ENCODE peak calls at places on chromosomes 11 and 22, in five cellular contexts. One of them, this sample, is unnamed.

GRCh38 chr11:1196516-1197391 is 26.1 kb upstream of the MUC5B start:
- DNase-seq in GM12878: no peak
- DNase-seq in SK-N-SH: peak
- DNase-seq in K562: peak
- DNase-seq in H1: no peak
- DNase-seq in this sample: no peak

GRCh38 chr11:6437993-6438392 is 2.8 kb downstream of the HPX start:
- DNase-seq in K562: no peak
- DNase-seq in H1: no peak
- DNase-seq in SK-N-SH: no peak
- DNase-seq in GM12878: no peak
- DNase-seq in this sample: no peak

GRCh38 chr22:31603574-31603973 is 58.4 kb downstream of the PISD start:
- DNase-seq in SK-N-SH: no peak
- DNase-seq in GM12878: no peak
- DNase-seq in H1: no peak
- DNase-seq in K562: no peak
- DNase-seq in this sample: no peak

GRCh38 chr11:110349109-110349996 is 52.9 kb upstream of the RDX start:
- DNase-seq in GM12878: peak
- DNase-seq in H1: no peak
- DNase-seq in SK-N-SH: no peak
- DNase-seq in K562: no peak
- DNase-seq in this sample: peak

GRCh38 chr11:37630866-37631265 is 1032.8 kb upstream of the RAG2 start:
- DNase-seq in GM12878: no peak
- DNase-seq in K562: no peak
- DNase-seq in H1: no peak
- DNase-seq in SK-N-SH: no peak
- DNase-seq in this sample: no peak

GRCh38 chr11:43282607-43283440 is 29.0 kb upstream of the API5 start:
- DNase-seq in GM12878: no peak
- DNase-seq in SK-N-SH: peak
- DNase-seq in H1: peak
- DNase-seq in K562: peak
- DNase-seq in this sample: peak

GRCh38 chr11:10164621-10165020 is 129.4 kb downstream of the SBF2 start:
- DNase-seq in H1: no peak
- DNase-seq in GM12878: no peak
- DNase-seq in K562: no peak
- DNase-seq in SK-N-SH: no peak
- DNase-seq in this sample: no peak

GRCh38 chr11:68042219-68043028 is 3.6 kb downstream of the TCIRG1 start:
- DNase-seq in GM12878: no peak
- DNase-seq in H1: no peak
- DNase-seq in K562: no peak
- DNase-seq in SK-N-SH: peak
- DNase-seq in this sample: no peak

GRCh38 chr11:76721755-76722677 is 51.5 kb upstream of the LRRC32 start:
- DNase-seq in SK-N-SH: peak
- DNase-seq in K562: peak
- DNase-seq in GM12878: no peak
- DNase-seq in H1: peak
- DNase-seq in this sample: peak

GRCh38 chr22:50701076-50701419 is 28.4 kb downstream of the SHANK3 start:
- DNase-seq in GM12878: no peak
- DNase-seq in K562: no peak
- DNase-seq in H1: no peak
- DNase-seq in SK-N-SH: no peak
- DNase-seq in this sample: no peak

GRCh38 chr11:17651681-17652080 is 67.7 kb upstream of the MYOD1 start:
- DNase-seq in K562: no peak
- DNase-seq in SK-N-SH: no peak
- DNase-seq in H1: no peak
- DNase-seq in GM12878: no peak
- DNase-seq in this sample: no peak

GRCh38 chr11:77195071-77195705 is 67.1 kb downstream of the MYO7A start:
- DNase-seq in SK-N-SH: no peak
- DNase-seq in GM12878: no peak
- DNase-seq in H1: no peak
- DNase-seq in K562: no peak
- DNase-seq in this sample: no peak

GRCh38 chr11:111603633-111604130 is 1.4 kb downstream of the SIK2 start:
- DNase-seq in SK-N-SH: no peak
- DNase-seq in K562: no peak
- DNase-seq in GM12878: no peak
- DNase-seq in H1: no peak
- DNase-seq in this sample: no peak

GRCh38 chr22:44151661-44152060 is 29.1 kb upstream of the PARVG start:
- DNase-seq in GM12878: no peak
- DNase-seq in SK-N-SH: no peak
- DNase-seq in K562: no peak
- DNase-seq in H1: no peak
- DNase-seq in this sample: no peak

GRCh38 chr22:18057568-18058209 is 20.1 kb upstream of the PEX26 start:
- DNase-seq in K562: no peak
- DNase-seq in H1: no peak
- DNase-seq in SK-N-SH: no peak
- DNase-seq in GM12878: peak
- DNase-seq in this sample: no peak

GRCh38 chr11:17642370-17642769 is 77.0 kb upstream of the MYOD1 start:
- DNase-seq in H1: no peak
- DNase-seq in K562: no peak
- DNase-seq in SK-N-SH: peak
- DNase-seq in GM12878: no peak
- DNase-seq in this sample: no peak

GRCh38 chr11:393219-394033 is 583 bp upstream of the PKP3 start:
- DNase-seq in K562: peak
- DNase-seq in GM12878: no peak
- DNase-seq in H1: no peak
- DNase-seq in SK-N-SH: no peak
- DNase-seq in this sample: no peak

GRCh38 chr11:119370486-119371046 is 10.9 kb downstream of the USP2 start:
- DNase-seq in GM12878: no peak
- DNase-seq in SK-N-SH: no peak
- DNase-seq in K562: no peak
- DNase-seq in H1: no peak
- DNase-seq in this sample: no peak

GRCh38 chr11:75240381-75241035 is at the start of gene TPBGL:
- DNase-seq in SK-N-SH: peak
- DNase-seq in K562: peak
- DNase-seq in H1: peak
- DNase-seq in GM12878: no peak
- DNase-seq in this sample: no peak

GRCh38 chr22:22380098-22381030 is 128.2 kb downstream of the ZNF280B start:
- DNase-seq in SK-N-SH: peak
- DNase-seq in GM12878: no peak
- DNase-seq in H1: peak
- DNase-seq in K562: peak
- DNase-seq in this sample: peak
- TF ChIP-seq TAF1 in SK-N-SH: no peak
- TF ChIP-seq TAF1 in GM12878: no peak
- TF ChIP-seq TAF1 in H1: no peak
- TF ChIP-seq TAF1 in K562: no peak
- TF ChIP-seq TAF1 in this sample: no peak

DNA sequence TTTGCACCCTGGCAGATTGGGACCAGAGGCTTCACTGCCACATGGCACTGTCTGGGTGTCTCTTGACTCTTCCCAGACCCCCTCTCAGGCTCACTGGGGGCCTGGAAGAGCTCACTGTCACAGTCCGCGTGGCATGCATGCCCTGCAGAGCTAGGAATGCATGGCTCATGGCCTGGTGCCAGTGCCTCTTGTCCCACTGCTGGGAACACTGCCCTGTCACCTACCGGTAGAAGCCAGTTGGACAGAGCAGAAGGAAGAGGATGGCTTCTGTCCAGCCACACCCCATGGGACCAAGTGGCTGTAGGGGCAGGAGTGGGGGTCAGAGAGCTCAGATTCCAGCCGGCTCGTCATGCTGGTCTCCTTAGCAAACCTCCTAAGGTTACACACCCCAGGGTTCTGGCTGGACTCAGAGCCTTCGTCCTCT is 29.7 kb downstream of the MB start:
- DNase-seq in GM12878: no peak
- DNase-seq in H1: no peak
- DNase-seq in SK-N-SH: peak
- DNase-seq in K562: no peak
- DNase-seq in this sample: no peak
- TF ChIP-seq POLR2AphosphoS5 in GM12878: no peak
- TF ChIP-seq POLR2AphosphoS5 in H1: no peak
- TF ChIP-seq POLR2AphosphoS5 in SK-N-SH: no peak
- TF ChIP-seq POLR2AphosphoS5 in K562: no peak
- TF ChIP-seq POLR2AphosphoS5 in this sample: no peak

GRCh38 chr11:128897841-128898240 is 6.7 kb downstream of the KCNJ5 start:
- DNase-seq in K562: no peak
- DNase-seq in SK-N-SH: no peak
- DNase-seq in GM12878: no peak
- DNase-seq in H1: no peak
- DNase-seq in this sample: no peak

GRCh38 chr11:128896356-128896755 is 5.2 kb downstream of the KCNJ5 start:
- DNase-seq in H1: no peak
- DNase-seq in K562: no peak
- DNase-seq in SK-N-SH: no peak
- DNase-seq in GM12878: no peak
- DNase-seq in this sample: no peak

GRCh38 chr11:128901655-128902514 is 10.7 kb downstream of the KCNJ5 start:
- DNase-seq in GM12878: no peak
- DNase-seq in K562: no peak
- DNase-seq in SK-N-SH: no peak
- DNase-seq in H1: peak
- DNase-seq in this sample: no peak

GRCh38 chr11:128900468-128900867 is 9.3 kb downstream of the KCNJ5 start:
- DNase-seq in K562: no peak
- DNase-seq in H1: no peak
- DNase-seq in GM12878: no peak
- DNase-seq in SK-N-SH: no peak
- DNase-seq in this sample: no peak

GRCh38 chr11:128898580-128899344 is 7.6 kb downstream of the KCNJ5 start:
- DNase-seq in H1: no peak
- DNase-seq in GM12878: no peak
- DNase-seq in SK-N-SH: no peak
- DNase-seq in K562: no peak
- DNase-seq in this sample: no peak
- TF ChIP-seq TAF1 in H1: no peak
- TF ChIP-seq TAF1 in GM12878: no peak
- TF ChIP-seq TAF1 in SK-N-SH: no peak
- TF ChIP-seq TAF1 in K562: no peak
- TF ChIP-seq TAF1 in this sample: no peak

DNA sequence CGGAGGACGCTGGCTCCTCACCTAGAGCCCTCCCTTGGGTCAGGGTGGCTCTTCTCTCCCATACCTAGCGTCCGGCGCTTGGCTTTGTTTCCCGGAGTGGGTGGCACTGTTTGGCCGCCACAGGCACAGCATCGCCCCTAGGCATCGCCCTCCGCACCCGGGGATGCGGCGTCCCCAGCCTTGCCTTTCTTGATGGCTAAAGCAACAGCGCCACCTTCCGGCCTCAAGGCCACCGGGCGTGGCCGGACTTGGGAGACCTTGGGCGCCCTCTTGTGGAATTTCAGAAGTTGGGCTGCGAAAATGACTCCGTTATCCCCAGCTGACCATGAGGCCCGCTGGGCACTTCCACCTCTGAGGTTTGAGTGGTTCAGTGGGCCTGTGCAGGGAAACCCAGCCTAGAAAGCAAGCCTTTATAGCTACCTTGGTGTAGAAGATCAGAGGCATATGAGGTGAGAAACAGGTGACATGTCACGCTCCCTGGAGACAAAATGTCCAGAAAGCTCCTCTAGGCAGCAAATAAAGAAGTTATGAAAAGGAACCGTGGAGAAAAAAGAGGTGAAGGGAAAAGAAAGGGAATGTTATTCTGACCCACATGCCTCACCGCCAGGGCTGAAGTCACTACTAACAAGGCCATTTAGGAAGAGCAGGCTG is 54.3 kb downstream of the SNX19 start:
- DNase-seq in K562: peak
- DNase-seq in H1: peak
- DNase-seq in GM12878: no peak
- DNase-seq in SK-N-SH: peak
- DNase-seq in this sample: peak
- TF ChIP-seq POLR2AphosphoS5 in K562: no peak
- TF ChIP-seq POLR2AphosphoS5 in H1: no peak
- TF ChIP-seq POLR2AphosphoS5 in GM12878: no peak
- TF ChIP-seq POLR2AphosphoS5 in SK-N-SH: no peak
- TF ChIP-seq POLR2AphosphoS5 in this sample: no peak

GRCh38 chr22:24964441-24964840 is 11.9 kb downstream of the KIAA1671 start:
- DNase-seq in GM12878: no peak
- DNase-seq in SK-N-SH: no peak
- DNase-seq in H1: no peak
- DNase-seq in K562: no peak
- DNase-seq in this sample: no peak

GRCh38 chr22:24962835-24963234 is 10.3 kb downstream of the KIAA1671 start:
- DNase-seq in GM12878: no peak
- DNase-seq in H1: no peak
- DNase-seq in K562: no peak
- DNase-seq in SK-N-SH: no peak
- DNase-seq in this sample: no peak

GRCh38 chr22:24969588-24970301 is 17.2 kb downstream of the KIAA1671 start:
- DNase-seq in H1: no peak
- DNase-seq in K562: no peak
- DNase-seq in SK-N-SH: peak
- DNase-seq in GM12878: no peak
- DNase-seq in this sample: no peak

GRCh38 chr22:24968066-24968561 is 15.6 kb downstream of the KIAA1671 start:
- DNase-seq in H1: peak
- DNase-seq in GM12878: no peak
- DNase-seq in SK-N-SH: no peak
- DNase-seq in K562: no peak
- DNase-seq in this sample: no peak

GRCh38 chr22:24965822-24966626 is 13.5 kb downstream of the KIAA1671 start:
- DNase-seq in K562: no peak
- DNase-seq in H1: no peak
- DNase-seq in GM12878: no peak
- DNase-seq in SK-N-SH: no peak
- DNase-seq in this sample: no peak
- TF ChIP-seq TAF1 in K562: no peak
- TF ChIP-seq TAF1 in H1: no peak
- TF ChIP-seq TAF1 in GM12878: no peak
- TF ChIP-seq TAF1 in SK-N-SH: no peak
- TF ChIP-seq TAF1 in this sample: no peak

GRCh38 chr22:19958083-19959042 is 16.7 kb upstream of the TXNRD2 start:
- DNase-seq in SK-N-SH: no peak
- DNase-seq in GM12878: no peak
- DNase-seq in K562: no peak
- DNase-seq in H1: no peak
- DNase-seq in this sample: no peak
- TF ChIP-seq POLR2AphosphoS5 in SK-N-SH: no peak
- TF ChIP-seq POLR2AphosphoS5 in GM12878: no peak
- TF ChIP-seq POLR2AphosphoS5 in K562: no peak
- TF ChIP-seq POLR2AphosphoS5 in H1: no peak
- TF ChIP-seq POLR2AphosphoS5 in this sample: no peak

GRCh38 chr11:121539000-121539399 is 86.2 kb upstream of the SORL1-AS1 start:
- DNase-seq in SK-N-SH: no peak
- DNase-seq in GM12878: peak
- DNase-seq in K562: no peak
- DNase-seq in H1: no peak
- DNase-seq in this sample: no peak
- TF ChIP-seq TAF1 in SK-N-SH: no peak
- TF ChIP-seq TAF1 in GM12878: no peak
- TF ChIP-seq TAF1 in K562: no peak
- TF ChIP-seq TAF1 in H1: no peak
- TF ChIP-seq TAF1 in this sample: no peak

This sample was measured in GM12891.